ENCODE peak calls at places on chromosomes 13 and 19, in ten cellular contexts. One of them, this sample, is unnamed.

GRCh38 chr19:38145627-38146026 is 78.4 kb downstream of the DPF1 start:
- DNase-seq in stimulated activated CD8-positive, alpha-beta memory T cell treated with anti-CD3 and anti-CD28 coated beads, Interleukin-15, amount 100 ng/mL, for 48 hours: no peak
- DNase-seq in GM10248: no peak
- DNase-seq in SK-MEL-5: peak
- DNase-seq in activated CD4-positive, alpha-beta T cell treated with anti-CD3 and anti-CD28 coated beads, Interleukin-2, amount 50 U/mL, for 24 hours: no peak
- DNase-seq in EL: no peak
- DNase-seq in OCI-LY7: no peak
- DNase-seq in DMS53: no peak
- DNase-seq in DMS153: no peak
- DNase-seq in NCI-H1105: no peak
- DNase-seq in this sample: no peak

GRCh38 chr13:111877906-111878305 is 189.0 kb upstream of the SOX1 start:
- DNase-seq in stimulated activated CD8-positive, alpha-beta memory T cell treated with anti-CD3 and anti-CD28 coated beads, Interleukin-15, amount 100 ng/mL, for 48 hours: no peak
- DNase-seq in GM10248: no peak
- DNase-seq in SK-MEL-5: no peak
- DNase-seq in activated CD4-positive, alpha-beta T cell treated with anti-CD3 and anti-CD28 coated beads, Interleukin-2, amount 50 U/mL, for 24 hours: no peak
- DNase-seq in EL: no peak
- DNase-seq in OCI-LY7: no peak
- DNase-seq in DMS53: no peak
- DNase-seq in DMS153: no peak
- DNase-seq in NCI-H1105: no peak
- DNase-seq in this sample: no peak

GRCh38 chr19:5222178-5222577 is 118.4 kb downstream of the PTPRS start:
- DNase-seq in stimulated activated CD8-positive, alpha-beta memory T cell treated with anti-CD3 and anti-CD28 coated beads, Interleukin-15, amount 100 ng/mL, for 48 hours: no peak
- DNase-seq in GM10248: no peak
- DNase-seq in SK-MEL-5: no peak
- DNase-seq in activated CD4-positive, alpha-beta T cell treated with anti-CD3 and anti-CD28 coated beads, Interleukin-2, amount 50 U/mL, for 24 hours: no peak
- DNase-seq in EL: no peak
- DNase-seq in OCI-LY7: no peak
- DNase-seq in DMS53: no peak
- DNase-seq in DMS153: no peak
- DNase-seq in NCI-H1105: no peak
- DNase-seq in this sample: no peak

GRCh38 chr13:79593611-79594275 is 112.8 kb downstream of the NDFIP2 start:
- DNase-seq in stimulated activated CD8-positive, alpha-beta memory T cell treated with anti-CD3 and anti-CD28 coated beads, Interleukin-15, amount 100 ng/mL, for 48 hours: no peak
- DNase-seq in GM10248: no peak
- DNase-seq in SK-MEL-5: no peak
- DNase-seq in activated CD4-positive, alpha-beta T cell treated with anti-CD3 and anti-CD28 coated beads, Interleukin-2, amount 50 U/mL, for 24 hours: no peak
- DNase-seq in EL: peak
- DNase-seq in OCI-LY7: no peak
- DNase-seq in DMS53: no peak
- DNase-seq in DMS153: no peak
- DNase-seq in NCI-H1105: no peak
- DNase-seq in this sample: peak

GRCh38 chr19:55651236-55651635 is 3.2 kb downstream of the CCDC106 start:
- DNase-seq in stimulated activated CD8-positive, alpha-beta memory T cell treated with anti-CD3 and anti-CD28 coated beads, Interleukin-15, amount 100 ng/mL, for 48 hours: no peak
- DNase-seq in GM10248: no peak
- DNase-seq in SK-MEL-5: no peak
- DNase-seq in activated CD4-positive, alpha-beta T cell treated with anti-CD3 and anti-CD28 coated beads, Interleukin-2, amount 50 U/mL, for 24 hours: no peak
- DNase-seq in EL: no peak
- DNase-seq in OCI-LY7: no peak
- DNase-seq in DMS53: no peak
- DNase-seq in DMS153: no peak
- DNase-seq in NCI-H1105: no peak
- DNase-seq in this sample: no peak

GRCh38 chr13:113647351-113648217 is 10.4 kb downstream of the ATP4B start:
- DNase-seq in stimulated activated CD8-positive, alpha-beta memory T cell treated with anti-CD3 and anti-CD28 coated beads, Interleukin-15, amount 100 ng/mL, for 48 hours: no peak
- DNase-seq in GM10248: no peak
- DNase-seq in SK-MEL-5: peak
- DNase-seq in activated CD4-positive, alpha-beta T cell treated with anti-CD3 and anti-CD28 coated beads, Interleukin-2, amount 50 U/mL, for 24 hours: no peak
- DNase-seq in EL: peak
- DNase-seq in OCI-LY7: no peak
- DNase-seq in DMS53: peak
- DNase-seq in DMS153: peak
- DNase-seq in NCI-H1105: peak
- DNase-seq in this sample: peak

GRCh38 chr13:67123165-67123564 is 107.0 kb downstream of the PCDH9 start:
- DNase-seq in stimulated activated CD8-positive, alpha-beta memory T cell treated with anti-CD3 and anti-CD28 coated beads, Interleukin-15, amount 100 ng/mL, for 48 hours: no peak
- DNase-seq in GM10248: no peak
- DNase-seq in SK-MEL-5: no peak
- DNase-seq in activated CD4-positive, alpha-beta T cell treated with anti-CD3 and anti-CD28 coated beads, Interleukin-2, amount 50 U/mL, for 24 hours: no peak
- DNase-seq in EL: no peak
- DNase-seq in OCI-LY7: peak
- DNase-seq in DMS53: no peak
- DNase-seq in DMS153: no peak
- DNase-seq in NCI-H1105: no peak
- DNase-seq in this sample: no peak

GRCh38 chr19:45153339-45154063 is 7.3 kb downstream of the NKPD1 start:
- DNase-seq in stimulated activated CD8-positive, alpha-beta memory T cell treated with anti-CD3 and anti-CD28 coated beads, Interleukin-15, amount 100 ng/mL, for 48 hours: no peak
- DNase-seq in GM10248: no peak
- DNase-seq in SK-MEL-5: no peak
- DNase-seq in activated CD4-positive, alpha-beta T cell treated with anti-CD3 and anti-CD28 coated beads, Interleukin-2, amount 50 U/mL, for 24 hours: no peak
- DNase-seq in EL: peak
- DNase-seq in OCI-LY7: peak
- DNase-seq in DMS53: peak
- DNase-seq in DMS153: no peak
- DNase-seq in NCI-H1105: peak
- DNase-seq in this sample: peak

GRCh38 chr13:50457430-50458393 is 385.8 kb downstream of the DLEU7 start:
- DNase-seq in stimulated activated CD8-positive, alpha-beta memory T cell treated with anti-CD3 and anti-CD28 coated beads, Interleukin-15, amount 100 ng/mL, for 48 hours: no peak
- DNase-seq in GM10248: no peak
- DNase-seq in SK-MEL-5: no peak
- DNase-seq in activated CD4-positive, alpha-beta T cell treated with anti-CD3 and anti-CD28 coated beads, Interleukin-2, amount 50 U/mL, for 24 hours: no peak
- DNase-seq in EL: no peak
- DNase-seq in OCI-LY7: peak
- DNase-seq in DMS53: no peak
- DNase-seq in DMS153: no peak
- DNase-seq in NCI-H1105: no peak
- DNase-seq in this sample: no peak

GRCh38 chr13:74288361-74288911 is 154.2 kb upstream of the KLF12 start:
- DNase-seq in stimulated activated CD8-positive, alpha-beta memory T cell treated with anti-CD3 and anti-CD28 coated beads, Interleukin-15, amount 100 ng/mL, for 48 hours: no peak
- DNase-seq in GM10248: no peak
- DNase-seq in SK-MEL-5: no peak
- DNase-seq in activated CD4-positive, alpha-beta T cell treated with anti-CD3 and anti-CD28 coated beads, Interleukin-2, amount 50 U/mL, for 24 hours: no peak
- DNase-seq in EL: peak
- DNase-seq in OCI-LY7: peak
- DNase-seq in DMS53: peak
- DNase-seq in DMS153: peak
- DNase-seq in NCI-H1105: peak
- DNase-seq in this sample: no peak

GRCh38 chr13:43883636-43884035 is 3.9 kb downstream of the LACC1 start:
- DNase-seq in stimulated activated CD8-positive, alpha-beta memory T cell treated with anti-CD3 and anti-CD28 coated beads, Interleukin-15, amount 100 ng/mL, for 48 hours: no peak
- DNase-seq in GM10248: no peak
- DNase-seq in SK-MEL-5: no peak
- DNase-seq in activated CD4-positive, alpha-beta T cell treated with anti-CD3 and anti-CD28 coated beads, Interleukin-2, amount 50 U/mL, for 24 hours: no peak
- DNase-seq in EL: no peak
- DNase-seq in OCI-LY7: no peak
- DNase-seq in DMS53: no peak
- DNase-seq in DMS153: no peak
- DNase-seq in NCI-H1105: no peak
- DNase-seq in this sample: peak

GRCh38 chr13:84460989-84461388 is 578.7 kb upstream of the SLITRK1 start:
- DNase-seq in stimulated activated CD8-positive, alpha-beta memory T cell treated with anti-CD3 and anti-CD28 coated beads, Interleukin-15, amount 100 ng/mL, for 48 hours: no peak
- DNase-seq in GM10248: no peak
- DNase-seq in SK-MEL-5: no peak
- DNase-seq in activated CD4-positive, alpha-beta T cell treated with anti-CD3 and anti-CD28 coated beads, Interleukin-2, amount 50 U/mL, for 24 hours: no peak
- DNase-seq in EL: no peak
- DNase-seq in OCI-LY7: no peak
- DNase-seq in DMS53: no peak
- DNase-seq in DMS153: no peak
- DNase-seq in NCI-H1105: no peak
- DNase-seq in this sample: no peak

GRCh38 chr19:50333235-50333736 is 4.1 kb upstream of the KCNC3 start:
- DNase-seq in stimulated activated CD8-positive, alpha-beta memory T cell treated with anti-CD3 and anti-CD28 coated beads, Interleukin-15, amount 100 ng/mL, for 48 hours: peak
- DNase-seq in GM10248: peak
- DNase-seq in SK-MEL-5: peak
- DNase-seq in activated CD4-positive, alpha-beta T cell treated with anti-CD3 and anti-CD28 coated beads, Interleukin-2, amount 50 U/mL, for 24 hours: peak
- DNase-seq in EL: peak
- DNase-seq in OCI-LY7: peak
- DNase-seq in DMS53: peak
- DNase-seq in DMS153: peak
- DNase-seq in NCI-H1105: peak
- DNase-seq in this sample: peak

GRCh38 chr19:8069116-8069973 is 16.8 kb downstream of the CCL25 start:
- DNase-seq in stimulated activated CD8-positive, alpha-beta memory T cell treated with anti-CD3 and anti-CD28 coated beads, Interleukin-15, amount 100 ng/mL, for 48 hours: no peak
- DNase-seq in GM10248: no peak
- DNase-seq in SK-MEL-5: peak
- DNase-seq in activated CD4-positive, alpha-beta T cell treated with anti-CD3 and anti-CD28 coated beads, Interleukin-2, amount 50 U/mL, for 24 hours: no peak
- DNase-seq in EL: no peak
- DNase-seq in OCI-LY7: peak
- DNase-seq in DMS53: peak
- DNase-seq in DMS153: no peak
- DNase-seq in NCI-H1105: no peak
- DNase-seq in this sample: no peak

GRCh38 chr13:98390086-98390697 is 186.7 kb downstream of the STK24 start:
- DNase-seq in stimulated activated CD8-positive, alpha-beta memory T cell treated with anti-CD3 and anti-CD28 coated beads, Interleukin-15, amount 100 ng/mL, for 48 hours: no peak
- DNase-seq in GM10248: no peak
- DNase-seq in SK-MEL-5: no peak
- DNase-seq in activated CD4-positive, alpha-beta T cell treated with anti-CD3 and anti-CD28 coated beads, Interleukin-2, amount 50 U/mL, for 24 hours: no peak
- DNase-seq in EL: no peak
- DNase-seq in OCI-LY7: no peak
- DNase-seq in DMS53: no peak
- DNase-seq in DMS153: no peak
- DNase-seq in NCI-H1105: peak
- DNase-seq in this sample: no peak

GRCh38 chr13:28147489-28147888 is 9.1 kb downstream of the PAN3 start:
- DNase-seq in stimulated activated CD8-positive, alpha-beta memory T cell treated with anti-CD3 and anti-CD28 coated beads, Interleukin-15, amount 100 ng/mL, for 48 hours: no peak
- DNase-seq in GM10248: no peak
- DNase-seq in SK-MEL-5: no peak
- DNase-seq in activated CD4-positive, alpha-beta T cell treated with anti-CD3 and anti-CD28 coated beads, Interleukin-2, amount 50 U/mL, for 24 hours: no peak
- DNase-seq in EL: no peak
- DNase-seq in OCI-LY7: no peak
- DNase-seq in DMS53: no peak
- DNase-seq in DMS153: no peak
- DNase-seq in NCI-H1105: no peak
- DNase-seq in this sample: peak

GRCh38 chr19:48627211-48627864 is 8.0 kb downstream of the SPHK2 start:
- DNase-seq in stimulated activated CD8-positive, alpha-beta memory T cell treated with anti-CD3 and anti-CD28 coated beads, Interleukin-15, amount 100 ng/mL, for 48 hours: no peak
- DNase-seq in GM10248: no peak
- DNase-seq in SK-MEL-5: no peak
- DNase-seq in activated CD4-positive, alpha-beta T cell treated with anti-CD3 and anti-CD28 coated beads, Interleukin-2, amount 50 U/mL, for 24 hours: no peak
- DNase-seq in EL: no peak
- DNase-seq in OCI-LY7: no peak
- DNase-seq in DMS53: peak
- DNase-seq in DMS153: no peak
- DNase-seq in NCI-H1105: no peak
- DNase-seq in this sample: no peak

GRCh38 chr13:37769078-37769477 is 100.5 kb downstream of the TRPC4 start:
- DNase-seq in stimulated activated CD8-positive, alpha-beta memory T cell treated with anti-CD3 and anti-CD28 coated beads, Interleukin-15, amount 100 ng/mL, for 48 hours: no peak
- DNase-seq in GM10248: no peak
- DNase-seq in SK-MEL-5: no peak
- DNase-seq in activated CD4-positive, alpha-beta T cell treated with anti-CD3 and anti-CD28 coated beads, Interleukin-2, amount 50 U/mL, for 24 hours: no peak
- DNase-seq in EL: no peak
- DNase-seq in OCI-LY7: peak
- DNase-seq in DMS53: peak
- DNase-seq in DMS153: peak
- DNase-seq in NCI-H1105: no peak
- DNase-seq in this sample: no peak

GRCh38 chr13:110826101-110826500 is 88.8 kb downstream of the ANKRD10 start:
- DNase-seq in stimulated activated CD8-positive, alpha-beta memory T cell treated with anti-CD3 and anti-CD28 coated beads, Interleukin-15, amount 100 ng/mL, for 48 hours: no peak
- DNase-seq in GM10248: no peak
- DNase-seq in SK-MEL-5: no peak
- DNase-seq in activated CD4-positive, alpha-beta T cell treated with anti-CD3 and anti-CD28 coated beads, Interleukin-2, amount 50 U/mL, for 24 hours: no peak
- DNase-seq in EL: no peak
- DNase-seq in OCI-LY7: no peak
- DNase-seq in DMS53: no peak
- DNase-seq in DMS153: no peak
- DNase-seq in NCI-H1105: no peak
- DNase-seq in this sample: no peak

GRCh38 chr19:47227347-47228167 is 3.4 kb downstream of the BBC3 start:
- DNase-seq in stimulated activated CD8-positive, alpha-beta memory T cell treated with anti-CD3 and anti-CD28 coated beads, Interleukin-15, amount 100 ng/mL, for 48 hours: no peak
- DNase-seq in GM10248: peak
- DNase-seq in SK-MEL-5: peak
- DNase-seq in activated CD4-positive, alpha-beta T cell treated with anti-CD3 and anti-CD28 coated beads, Interleukin-2, amount 50 U/mL, for 24 hours: no peak
- DNase-seq in EL: peak
- DNase-seq in OCI-LY7: peak
- DNase-seq in DMS53: peak
- DNase-seq in DMS153: peak
- DNase-seq in NCI-H1105: peak
- DNase-seq in this sample: peak

GRCh38 chr13:75494491-75494890 is 12.5 kb upstream of the TBC1D4 start:
- DNase-seq in stimulated activated CD8-positive, alpha-beta memory T cell treated with anti-CD3 and anti-CD28 coated beads, Interleukin-15, amount 100 ng/mL, for 48 hours: no peak
- DNase-seq in GM10248: no peak
- DNase-seq in SK-MEL-5: no peak
- DNase-seq in activated CD4-positive, alpha-beta T cell treated with anti-CD3 and anti-CD28 coated beads, Interleukin-2, amount 50 U/mL, for 24 hours: no peak
- DNase-seq in EL: peak
- DNase-seq in OCI-LY7: no peak
- DNase-seq in DMS53: no peak
- DNase-seq in DMS153: no peak
- DNase-seq in NCI-H1105: no peak
- DNase-seq in this sample: peak

GRCh38 chr13:112724788-112725345 is 35.0 kb downstream of the ATP11A start:
- DNase-seq in stimulated activated CD8-positive, alpha-beta memory T cell treated with anti-CD3 and anti-CD28 coated beads, Interleukin-15, amount 100 ng/mL, for 48 hours: no peak
- DNase-seq in GM10248: no peak
- DNase-seq in SK-MEL-5: no peak
- DNase-seq in activated CD4-positive, alpha-beta T cell treated with anti-CD3 and anti-CD28 coated beads, Interleukin-2, amount 50 U/mL, for 24 hours: no peak
- DNase-seq in EL: no peak
- DNase-seq in OCI-LY7: no peak
- DNase-seq in DMS53: peak
- DNase-seq in DMS153: no peak
- DNase-seq in NCI-H1105: no peak
- DNase-seq in this sample: no peak

GRCh38 chr19:52176574-52176973 is 5.2 kb upstream of the ZNF836 start:
- DNase-seq in stimulated activated CD8-positive, alpha-beta memory T cell treated with anti-CD3 and anti-CD28 coated beads, Interleukin-15, amount 100 ng/mL, for 48 hours: no peak
- DNase-seq in GM10248: no peak
- DNase-seq in SK-MEL-5: no peak
- DNase-seq in activated CD4-positive, alpha-beta T cell treated with anti-CD3 and anti-CD28 coated beads, Interleukin-2, amount 50 U/mL, for 24 hours: no peak
- DNase-seq in EL: no peak
- DNase-seq in OCI-LY7: no peak
- DNase-seq in DMS53: no peak
- DNase-seq in DMS153: no peak
- DNase-seq in NCI-H1105: no peak
- DNase-seq in this sample: no peak

GRCh38 chr13:37058801-37059135 is 720 bp downstream of the SUPT20H start:
- DNase-seq in stimulated activated CD8-positive, alpha-beta memory T cell treated with anti-CD3 and anti-CD28 coated beads, Interleukin-15, amount 100 ng/mL, for 48 hours: no peak
- DNase-seq in GM10248: no peak
- DNase-seq in SK-MEL-5: no peak
- DNase-seq in activated CD4-positive, alpha-beta T cell treated with anti-CD3 and anti-CD28 coated beads, Interleukin-2, amount 50 U/mL, for 24 hours: peak
- DNase-seq in EL: no peak
- DNase-seq in OCI-LY7: peak
- DNase-seq in DMS53: no peak
- DNase-seq in DMS153: peak
- DNase-seq in NCI-H1105: no peak
- DNase-seq in this sample: no peak

GRCh38 chr19:1284293-1284978 is 1.2 kb upstream of the EFNA2 start:
- DNase-seq in stimulated activated CD8-positive, alpha-beta memory T cell treated with anti-CD3 and anti-CD28 coated beads, Interleukin-15, amount 100 ng/mL, for 48 hours: no peak
- DNase-seq in GM10248: no peak
- DNase-seq in SK-MEL-5: no peak
- DNase-seq in activated CD4-positive, alpha-beta T cell treated with anti-CD3 and anti-CD28 coated beads, Interleukin-2, amount 50 U/mL, for 24 hours: no peak
- DNase-seq in EL: no peak
- DNase-seq in OCI-LY7: no peak
- DNase-seq in DMS53: peak
- DNase-seq in DMS153: no peak
- DNase-seq in NCI-H1105: no peak
- DNase-seq in this sample: no peak

GRCh38 chr13:67421475-67421874 is 191.3 kb upstream of the PCDH9 start:
- DNase-seq in stimulated activated CD8-positive, alpha-beta memory T cell treated with anti-CD3 and anti-CD28 coated beads, Interleukin-15, amount 100 ng/mL, for 48 hours: no peak
- DNase-seq in GM10248: no peak
- DNase-seq in SK-MEL-5: no peak
- DNase-seq in activated CD4-positive, alpha-beta T cell treated with anti-CD3 and anti-CD28 coated beads, Interleukin-2, amount 50 U/mL, for 24 hours: no peak
- DNase-seq in EL: no peak
- DNase-seq in OCI-LY7: no peak
- DNase-seq in DMS53: no peak
- DNase-seq in DMS153: no peak
- DNase-seq in NCI-H1105: no peak
- DNase-seq in this sample: no peak

GRCh38 chr13:99027661-99028425 is 50.0 kb upstream of the DOCK9 start:
- DNase-seq in stimulated activated CD8-positive, alpha-beta memory T cell treated with anti-CD3 and anti-CD28 coated beads, Interleukin-15, amount 100 ng/mL, for 48 hours: no peak
- DNase-seq in GM10248: no peak
- DNase-seq in SK-MEL-5: no peak
- DNase-seq in activated CD4-positive, alpha-beta T cell treated with anti-CD3 and anti-CD28 coated beads, Interleukin-2, amount 50 U/mL, for 24 hours: no peak
- DNase-seq in EL: no peak
- DNase-seq in OCI-LY7: no peak
- DNase-seq in DMS53: no peak
- DNase-seq in DMS153: no peak
- DNase-seq in NCI-H1105: no peak
- DNase-seq in this sample: no peak

GRCh38 chr13:42041684-42042035 is 6.8 kb upstream of the DGKH start:
- DNase-seq in stimulated activated CD8-positive, alpha-beta memory T cell treated with anti-CD3 and anti-CD28 coated beads, Interleukin-15, amount 100 ng/mL, for 48 hours: no peak
- DNase-seq in GM10248: peak
- DNase-seq in SK-MEL-5: peak
- DNase-seq in activated CD4-positive, alpha-beta T cell treated with anti-CD3 and anti-CD28 coated beads, Interleukin-2, amount 50 U/mL, for 24 hours: no peak
- DNase-seq in EL: peak
- DNase-seq in OCI-LY7: peak
- DNase-seq in DMS53: peak
- DNase-seq in DMS153: peak
- DNase-seq in NCI-H1105: peak
- DNase-seq in this sample: peak